ENCODE peak calls at places on chromosomes 6 and 20, in four cellular contexts. J, S, M and R are unnamed samples.

GRCh38 chr6:73234732-73235131 is 9.4 kb upstream of the KHDC1L start:
- DNase-seq in J (no peak), S (no peak), M (no peak), R (no peak)

GRCh38 chr6:159056003-159056402 is 11.2 kb upstream of the TAGAP start:
- DNase-seq in J (no peak), S (no peak), M (no peak), R (no peak)

GRCh38 chr6:95768539-95768938 is 191.2 kb downstream of the MANEA start:
- DNase-seq in J (no peak), S (peak), M (no peak), R (no peak)

GRCh38 chr6:154593122-154593521 is 82.6 kb upstream of the CNKSR3 start:
- DNase-seq in J (peak), S (peak), M (no peak), R (peak)

GRCh38 chr20:62914970-62915457 is 11.3 kb downstream of the DIDO1 start:
- DNase-seq in J (peak), S (peak), M (no peak), R (peak)

GRCh38 chr20:46708172-46708860 is 1.1 kb upstream of the SLC2A10 start:
- DNase-seq in J (no peak), S (peak), M (no peak), R (no peak)

GRCh38 chr6:29005183-29005885 is at the start of gene ZNF311:
- DNase-seq in J (peak), S (no peak), M (no peak), R (no peak)

GRCh38 chr6:158960046-158960445 is 40.0 kb downstream of the RSPH3 start:
- DNase-seq in J (no peak), S (no peak), M (no peak), R (no peak)

GRCh38 chr20:16147221-16147620 is 426.0 kb downstream of the KIF16B start:
- DNase-seq in J (no peak), S (no peak), M (no peak), R (no peak)

GRCh38 chr20:10762216-10762615 is 88.4 kb upstream of the JAG1 start:
- DNase-seq in J (no peak), S (no peak), M (no peak), R (no peak)

GRCh38 chr6:128807577-128807976 is 75.4 kb upstream of the LAMA2 start:
- DNase-seq in J (no peak), S (peak), M (no peak), R (peak)

GRCh38 chr6:150987371-150987828 is 121.9 kb downstream of the MTHFD1L start:
- DNase-seq in J (no peak), S (no peak), M (no peak), R (no peak)

GRCh38 chr6:148200302-148200701 is 142.3 kb upstream of the SASH1 start:
- DNase-seq in J (no peak), S (no peak), M (no peak), R (no peak)

GRCh38 chr20:61520761-61521460 is 268.9 kb downstream of the CDH4 start:
- DNase-seq in J (no peak), S (no peak), M (no peak), R (no peak)

GRCh38 chr20:20786428-20786827 is 74.0 kb upstream of the RALGAPA2 start:
- DNase-seq in J (no peak), S (no peak), M (no peak), R (no peak)

GRCh38 chr6:143759666-143760065 is 81.9 kb downstream of the PHACTR2 start:
- DNase-seq in J (no peak), S (no peak), M (no peak), R (no peak)

GRCh38 chr6:106773956-106774629 is 144.7 kb downstream of the QRSL1 start:
- DNase-seq in J (no peak), S (no peak), M (no peak), R (no peak)

GRCh38 chr20:4985658-4986057 is 15.7 kb downstream of the SLC23A2 start:
- DNase-seq in J (no peak), S (no peak), M (peak), R (no peak)

GRCh38 chr6:125114248-125114858 is 39.2 kb upstream of the TPD52L1 start:
- DNase-seq in J (peak), S (peak), M (no peak), R (peak)

GRCh38 chr20:10481671-10482070 is 46.6 kb downstream of the SLX4IP start:
- DNase-seq in J (no peak), S (no peak), M (no peak), R (no peak)

GRCh38 chr20:41609476-41609875 is 8.7 kb downstream of the CHD6 start:
- DNase-seq in J (no peak), S (no peak), M (no peak), R (no peak)

GRCh38 chr6:168133186-168133585 is 54.2 kb upstream of the FRMD1 start:
- DNase-seq in J (no peak), S (no peak), M (no peak), R (no peak)

GRCh38 chr6:31070711-31071197 is 41.6 kb downstream of the C6orf15 start:
- DNase-seq in J (no peak), S (peak), M (no peak), R (peak)

GRCh38 chr6:101747711-101748110 is 354.2 kb downstream of the GRIK2 start:
- DNase-seq in J (no peak), S (no peak), M (no peak), R (no peak)

GRCh38 chr6:75143186-75143585 is 62.7 kb downstream of the COL12A1 start:
- DNase-seq in J (no peak), S (no peak), M (no peak), R (no peak)

GRCh38 chr6:136609878-136610706 is 59.9 kb upstream of the MAP7 start:
- DNase-seq in J (peak), S (peak), M (no peak), R (no peak)

GRCh38 chr20:32672315-32672981 is 1.3 kb downstream of the C20orf203 start:
- DNase-seq in J (no peak), S (no peak), M (no peak), R (no peak)

GRCh38 chr20:61810709-61811565 is 254.7 kb downstream of the TAF4 start:
- DNase-seq in J (no peak), S (no peak), M (no peak), R (no peak)

GRCh38 chr6:76275746-76276145 is 203.3 kb upstream of the IMPG1 start:
- DNase-seq in J (no peak), S (no peak), M (no peak), R (peak)

GRCh38 chr6:13398081-13398406 is 69.7 kb upstream of the TBC1D7 start:
- DNase-seq in J (no peak), S (no peak), M (no peak), R (no peak)

GRCh38 chr6:167394820-167395219 is 69.9 kb downstream of the TTLL2 start:
- DNase-seq in J (no peak), S (no peak), M (no peak), R (no peak)

GRCh38 chr6:161838306-161839035 is 564.6 kb upstream of the AGPAT4 start:
- DNase-seq in J (no peak), S (peak), M (no peak), R (no peak)

GRCh38 chr6:169620171-169621125 is 81.4 kb downstream of the WDR27 start:
- DNase-seq in J (no peak), S (peak), M (no peak), R (no peak)

GRCh38 chr6:54896302-54896701 is 49.7 kb downstream of the FAM83B start:
- DNase-seq in J (no peak), S (no peak), M (no peak), R (no peak)

GRCh38 chr6:158161566-158162254 is 6.4 kb downstream of the SERAC1 start:
- DNase-seq in J (no peak), S (no peak), M (no peak), R (no peak)

GRCh38 chr6:47915017-47915416 is 133.2 kb downstream of the OPN5 start:
- DNase-seq in J (no peak), S (no peak), M (no peak), R (no peak)

GRCh38 chr6:1837868-1838267 is 228.2 kb downstream of the FOXC1 start:
- DNase-seq in J (no peak), S (no peak), M (no peak), R (no peak)

GRCh38 chr6:131808460-131809269 is 845 bp downstream of the ENPP1 start:
- DNase-seq in J (no peak), S (no peak), M (no peak), R (no peak)

GRCh38 chr6:131803007-131803769 is 4.6 kb upstream of the ENPP1 start:
- DNase-seq in J (no peak), S (no peak), M (no peak), R (no peak)

GRCh38 chr6:131811510-131811909 is 3.7 kb downstream of the ENPP1 start:
- DNase-seq in J (no peak), S (no peak), M (no peak), R (no peak)

GRCh38 chr6:131807321-131807643 is 538 bp upstream of the ENPP1 start:
- DNase-seq in J (no peak), S (no peak), M (no peak), R (no peak)

DNA sequence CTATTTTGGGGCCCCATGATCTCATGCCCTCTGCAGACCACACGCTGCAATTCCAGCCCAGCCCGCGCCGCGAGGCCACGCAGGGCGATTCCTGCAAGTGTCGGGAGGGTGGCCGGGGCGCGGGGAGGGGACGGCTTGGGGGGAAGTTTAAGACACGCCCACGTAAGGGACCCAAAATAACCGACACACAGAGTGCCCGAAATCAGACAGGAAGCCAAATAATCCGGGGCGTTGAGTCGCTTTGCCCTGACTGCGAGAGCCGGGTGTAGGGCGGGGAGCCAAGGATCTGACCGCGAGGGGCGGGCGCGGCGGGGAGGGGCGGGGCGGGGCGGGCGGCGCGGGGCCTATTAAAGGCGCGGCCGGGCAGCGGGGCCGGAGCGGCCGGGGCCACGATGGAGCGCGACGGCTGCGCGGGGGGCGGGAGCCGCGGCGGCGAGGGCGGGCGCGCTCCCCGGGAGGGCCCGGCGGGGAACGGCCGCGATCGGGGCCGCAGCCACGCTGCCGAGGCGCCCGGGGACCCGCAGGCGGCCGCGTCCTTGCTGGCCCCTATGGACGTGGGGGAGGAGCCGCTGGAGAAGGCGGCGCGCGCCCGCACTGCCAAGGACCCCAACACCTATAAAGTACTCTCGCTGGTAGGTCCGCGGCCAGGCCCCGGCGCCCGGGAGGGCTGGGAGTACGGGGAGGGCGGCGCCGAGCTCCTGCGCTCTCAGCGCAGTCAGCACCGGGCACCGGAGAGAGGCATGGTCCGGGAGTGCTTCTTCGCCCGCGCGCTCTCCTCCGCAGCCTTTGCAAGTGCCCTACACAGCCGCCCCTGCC is at the start of gene ENPP1:
- DNase-seq in J (peak), S (peak), M (no peak), R (peak)
- TF ChIP-seq FOXK2 in J (no peak), S (no peak), M (no peak), R (no peak)

DNA sequence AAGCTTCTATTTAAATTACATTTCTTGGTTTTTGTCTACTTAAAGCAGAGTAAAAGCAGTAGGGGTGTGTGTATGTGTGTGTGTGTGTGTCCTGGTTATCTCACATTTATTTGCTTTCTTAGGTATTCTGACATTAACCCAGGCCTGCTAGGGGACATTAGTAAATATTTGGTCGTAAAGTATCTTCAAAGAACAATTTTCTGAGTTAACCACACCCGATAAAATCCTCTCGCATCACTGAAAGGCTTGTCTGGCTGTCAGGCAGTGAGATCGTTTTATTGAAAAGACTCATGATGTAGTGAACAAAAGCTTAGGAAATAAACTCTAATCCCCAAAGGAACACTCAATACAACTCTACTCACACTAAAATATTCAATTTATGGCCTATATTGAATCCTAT is 77.9 kb downstream of the ZNF217 start:
- DNase-seq in J (no peak), S (peak), M (no peak), R (no peak)
- TF ChIP-seq BHLHE40 in J (no peak), S (no peak), M (no peak), R (no peak)

GRCh38 chr20:25237610-25238318 is 10.1 kb upstream of the PYGB start:
- DNase-seq in J (peak), S (peak), M (no peak), R (no peak)
- TF ChIP-seq FOXK2 in J (peak), S (no peak), M (no peak), R (no peak)

DNA sequence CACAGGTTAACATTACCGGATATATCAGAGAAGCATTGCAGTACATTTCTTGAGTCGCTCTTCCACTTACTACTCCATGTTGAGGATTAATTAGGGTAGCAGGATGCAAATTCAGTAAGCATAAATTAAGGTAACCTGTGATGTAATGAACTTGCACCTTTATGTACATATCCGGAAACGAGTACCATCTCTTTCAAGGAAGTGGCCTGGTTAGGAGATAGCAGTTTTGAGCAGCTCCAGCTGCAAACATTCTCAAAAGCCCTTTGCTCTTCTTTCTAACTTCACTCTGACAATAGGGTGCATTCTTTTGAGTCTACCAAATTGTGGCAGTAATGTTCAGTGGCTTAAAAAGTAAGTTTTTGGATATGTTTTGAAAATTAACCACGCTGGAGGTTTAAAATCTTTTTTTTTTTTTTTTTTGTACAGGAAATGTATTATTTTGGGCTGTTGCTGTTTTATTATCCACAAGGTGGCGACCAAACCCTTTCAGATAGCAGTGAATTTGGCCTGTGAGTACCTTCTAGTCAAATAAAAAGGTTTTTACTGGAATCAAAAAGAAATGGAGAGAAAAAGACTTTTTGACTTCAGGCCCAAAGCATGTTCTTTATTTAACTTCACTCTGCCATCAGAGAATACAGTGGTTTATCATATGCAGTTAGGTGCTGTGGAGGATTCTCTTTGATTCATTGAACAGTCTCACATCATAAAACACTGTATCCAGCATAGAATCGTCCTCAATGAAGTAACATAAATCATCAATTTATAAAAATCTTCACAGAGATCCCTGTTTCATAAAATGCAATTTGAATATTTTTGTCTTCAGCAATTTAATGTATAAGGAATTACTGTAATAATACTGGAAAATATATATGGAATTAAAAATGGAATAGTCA is 8.9 kb downstream of the FAM217B start:
- DNase-seq in J (peak), S (peak), M (no peak), R (peak)
- TF ChIP-seq BHLHE40 in J (no peak), S (no peak), M (no peak), R (no peak)

DNA sequence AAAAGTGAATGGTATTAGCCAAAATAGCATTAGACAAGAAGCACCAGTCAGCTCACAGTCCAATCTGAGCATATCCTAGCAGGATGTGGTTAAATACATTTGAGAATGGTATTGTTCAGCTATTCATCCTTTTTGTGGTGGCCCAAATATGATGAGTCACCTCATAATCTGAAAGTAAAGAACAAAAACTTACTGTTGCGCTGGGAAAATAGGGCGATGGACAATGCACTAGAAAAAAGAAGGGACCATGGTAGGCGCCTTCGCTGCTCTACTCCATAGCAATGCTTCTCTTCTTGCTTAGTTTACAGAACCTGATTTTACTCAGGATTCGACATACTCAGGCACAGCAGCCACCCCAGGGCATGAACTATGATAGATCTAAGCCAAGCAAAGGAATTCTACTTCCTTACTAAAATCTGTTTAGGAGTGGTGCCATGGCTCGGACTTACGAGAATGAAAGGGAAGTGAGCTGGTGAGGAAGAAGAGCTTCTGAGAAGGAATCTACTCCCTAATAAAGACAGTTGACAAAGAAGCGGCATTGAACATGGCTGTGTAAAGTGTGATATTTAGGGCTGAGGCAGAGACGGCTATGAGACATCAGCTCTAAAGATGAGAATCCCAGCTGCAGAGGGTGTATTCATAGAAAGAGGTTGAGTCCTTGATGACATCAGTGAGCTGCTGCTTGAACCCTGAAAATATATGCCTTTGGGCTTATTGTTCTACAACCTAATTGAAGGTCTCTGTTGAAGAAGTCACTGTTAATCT is 16.6 kb upstream of the FBXO9 start:
- DNase-seq in J (no peak), S (peak), M (peak), R (no peak)
- TF ChIP-seq FOXK2 in J (no peak), S (no peak), M (no peak), R (no peak)

GRCh38 chr20:2873747-2874041 is 413 bp downstream of the PTPRA start:
- DNase-seq in J (peak), S (peak), M (no peak), R (no peak)
- TF ChIP-seq BHLHE40 in J (no peak), S (peak), M (peak), R (no peak)

GRCh38 chr6:89073840-89074239 is 6.7 kb upstream of the PNRC1 start:
- DNase-seq in J (no peak), S (no peak), M (no peak), R (no peak)
- TF ChIP-seq FOXK2 in J (no peak), S (no peak), M (no peak), R (no peak)

GRCh38 chr20:37902504-37903313 is at the start of gene VSTM2L:
- DNase-seq in J (peak), S (no peak), M (no peak), R (peak)
- TF ChIP-seq BHLHE40 in J (no peak), S (no peak), M (no peak), R (no peak)

DNA sequence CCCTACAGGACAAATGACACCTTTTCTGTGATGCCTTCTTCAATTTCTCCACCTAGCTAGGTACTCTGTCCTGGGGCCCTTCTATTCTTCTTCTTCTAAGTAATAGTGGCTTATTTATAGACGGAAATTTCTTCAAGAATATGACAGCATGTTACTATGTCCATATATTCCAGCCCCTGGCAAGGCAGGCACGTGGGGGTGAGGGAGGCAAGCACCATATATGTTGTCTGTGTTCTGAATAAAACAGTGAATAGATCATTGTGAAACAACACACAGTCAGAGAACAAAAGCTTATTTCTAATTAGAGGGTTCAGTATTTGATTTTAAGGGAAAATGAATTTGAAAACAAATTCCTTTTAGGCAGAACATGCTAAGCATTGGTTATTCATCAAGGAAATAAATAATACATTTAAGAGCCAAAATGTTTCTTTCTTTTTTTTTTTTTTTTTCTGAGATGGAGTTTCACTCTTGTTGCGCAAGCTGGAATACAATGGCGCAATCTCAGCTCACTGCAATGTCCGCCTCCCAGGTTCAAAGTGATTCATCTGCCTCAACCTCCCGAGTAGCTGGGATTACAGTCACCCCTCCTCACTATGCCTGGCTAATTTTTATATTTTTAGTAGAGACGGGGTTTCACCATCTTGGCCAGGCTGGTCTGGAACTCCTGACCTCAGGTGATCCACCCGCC is 6.2 kb downstream of the HEBP2 start:
- DNase-seq in J (no peak), S (no peak), M (no peak), R (no peak)
- TF ChIP-seq FOXK2 in J (no peak), S (no peak), M (no peak), R (no peak)